ENCODE peak calls at places on chromosomes 6 and 20, in nine cellular contexts. One of them, this sample, is unnamed.

GRCh38 chr20:9609892-9610502 is 95.6 kb downstream of the LAMP5 start:
- DNase-seq in ELF-1: peak
- DNase-seq in left lung: no peak
- DNase-seq in activated CD8-positive, alpha-beta memory T cell treated with anti-CD3 and anti-CD28 coated beads, Interleukin-2, amount 10 ng/mL, durations not matched to agents 7 days and 5 days: peak
- DNase-seq in fibroblast of lung: peak
- DNase-seq in central memory CD4-positive, alpha-beta T cell: no peak
- DNase-seq in suprapubic skin: no peak
- DNase-seq in activated effector memory CD4-positive, alpha-beta T cell treated with Interleukin-2 at 50 U/mL for 16 hours: no peak
- DNase-seq in AG10803: peak
- DNase-seq in this sample: no peak

GRCh38 chr6:42338573-42339218 is 113.0 kb downstream of the TRERF1 start:
- DNase-seq in central memory CD4-positive, alpha-beta T cell: no peak
- DNase-seq in AG10803: peak
- DNase-seq in fibroblast of lung: peak
- DNase-seq in suprapubic skin: no peak
- DNase-seq in left lung: no peak
- DNase-seq in ELF-1: no peak
- DNase-seq in activated CD8-positive, alpha-beta memory T cell treated with anti-CD3 and anti-CD28 coated beads, Interleukin-2, amount 10 ng/mL, durations not matched to agents 7 days and 5 days: no peak
- DNase-seq in activated effector memory CD4-positive, alpha-beta T cell treated with Interleukin-2 at 50 U/mL for 16 hours: no peak
- DNase-seq in this sample: no peak

GRCh38 chr20:19849341-19850189 is 91.5 kb downstream of the RIN2 start:
- DNase-seq in central memory CD4-positive, alpha-beta T cell: no peak
- DNase-seq in fibroblast of lung: peak
- DNase-seq in activated effector memory CD4-positive, alpha-beta T cell treated with Interleukin-2 at 50 U/mL for 16 hours: no peak
- DNase-seq in suprapubic skin: no peak
- DNase-seq in AG10803: peak
- DNase-seq in ELF-1: no peak
- DNase-seq in left lung: no peak
- DNase-seq in activated CD8-positive, alpha-beta memory T cell treated with anti-CD3 and anti-CD28 coated beads, Interleukin-2, amount 10 ng/mL, durations not matched to agents 7 days and 5 days: no peak
- DNase-seq in this sample: no peak

GRCh38 chr6:133769463-133769862 is 119.5 kb upstream of the TCF21 start:
- DNase-seq in suprapubic skin: no peak
- DNase-seq in AG10803: no peak
- DNase-seq in activated CD8-positive, alpha-beta memory T cell treated with anti-CD3 and anti-CD28 coated beads, Interleukin-2, amount 10 ng/mL, durations not matched to agents 7 days and 5 days: no peak
- DNase-seq in central memory CD4-positive, alpha-beta T cell: no peak
- DNase-seq in left lung: no peak
- DNase-seq in ELF-1: no peak
- DNase-seq in fibroblast of lung: no peak
- DNase-seq in activated effector memory CD4-positive, alpha-beta T cell treated with Interleukin-2 at 50 U/mL for 16 hours: no peak
- DNase-seq in this sample: no peak

GRCh38 chr6:139325003-139325600 is 33.3 kb upstream of the TXLNB start:
- DNase-seq in activated CD8-positive, alpha-beta memory T cell treated with anti-CD3 and anti-CD28 coated beads, Interleukin-2, amount 10 ng/mL, durations not matched to agents 7 days and 5 days: no peak
- DNase-seq in AG10803: no peak
- DNase-seq in ELF-1: no peak
- DNase-seq in fibroblast of lung: no peak
- DNase-seq in left lung: no peak
- DNase-seq in suprapubic skin: no peak
- DNase-seq in activated effector memory CD4-positive, alpha-beta T cell treated with Interleukin-2 at 50 U/mL for 16 hours: no peak
- DNase-seq in central memory CD4-positive, alpha-beta T cell: no peak
- DNase-seq in this sample: no peak

GRCh38 chr6:74871757-74872156 is 334.1 kb downstream of the COL12A1 start:
- DNase-seq in central memory CD4-positive, alpha-beta T cell: no peak
- DNase-seq in activated effector memory CD4-positive, alpha-beta T cell treated with Interleukin-2 at 50 U/mL for 16 hours: no peak
- DNase-seq in fibroblast of lung: no peak
- DNase-seq in ELF-1: no peak
- DNase-seq in activated CD8-positive, alpha-beta memory T cell treated with anti-CD3 and anti-CD28 coated beads, Interleukin-2, amount 10 ng/mL, durations not matched to agents 7 days and 5 days: no peak
- DNase-seq in AG10803: peak
- DNase-seq in left lung: no peak
- DNase-seq in suprapubic skin: no peak
- DNase-seq in this sample: no peak

GRCh38 chr6:158040051-158040803 is 58.6 kb downstream of the SYNJ2 start:
- DNase-seq in central memory CD4-positive, alpha-beta T cell: no peak
- DNase-seq in left lung: no peak
- DNase-seq in activated effector memory CD4-positive, alpha-beta T cell treated with Interleukin-2 at 50 U/mL for 16 hours: no peak
- DNase-seq in fibroblast of lung: peak
- DNase-seq in suprapubic skin: no peak
- DNase-seq in activated CD8-positive, alpha-beta memory T cell treated with anti-CD3 and anti-CD28 coated beads, Interleukin-2, amount 10 ng/mL, durations not matched to agents 7 days and 5 days: peak
- DNase-seq in ELF-1: peak
- DNase-seq in AG10803: peak
- DNase-seq in this sample: no peak

GRCh38 chr6:129131282-129131681 is 248.3 kb downstream of the LAMA2 start:
- DNase-seq in activated effector memory CD4-positive, alpha-beta T cell treated with Interleukin-2 at 50 U/mL for 16 hours: no peak
- DNase-seq in suprapubic skin: peak
- DNase-seq in ELF-1: no peak
- DNase-seq in central memory CD4-positive, alpha-beta T cell: no peak
- DNase-seq in fibroblast of lung: peak
- DNase-seq in AG10803: peak
- DNase-seq in activated CD8-positive, alpha-beta memory T cell treated with anti-CD3 and anti-CD28 coated beads, Interleukin-2, amount 10 ng/mL, durations not matched to agents 7 days and 5 days: no peak
- DNase-seq in left lung: no peak
- DNase-seq in this sample: no peak

GRCh38 chr6:107125771-107126170 is 10.5 kb upstream of the BEND3 start:
- DNase-seq in central memory CD4-positive, alpha-beta T cell: no peak
- DNase-seq in fibroblast of lung: no peak
- DNase-seq in AG10803: no peak
- DNase-seq in ELF-1: peak
- DNase-seq in activated effector memory CD4-positive, alpha-beta T cell treated with Interleukin-2 at 50 U/mL for 16 hours: no peak
- DNase-seq in activated CD8-positive, alpha-beta memory T cell treated with anti-CD3 and anti-CD28 coated beads, Interleukin-2, amount 10 ng/mL, durations not matched to agents 7 days and 5 days: no peak
- DNase-seq in left lung: no peak
- DNase-seq in suprapubic skin: no peak
- DNase-seq in this sample: no peak

GRCh38 chr6:13304580-13305255 is 23.6 kb downstream of the TBC1D7 start:
- DNase-seq in left lung: no peak
- DNase-seq in fibroblast of lung: no peak
- DNase-seq in activated effector memory CD4-positive, alpha-beta T cell treated with Interleukin-2 at 50 U/mL for 16 hours: no peak
- DNase-seq in AG10803: peak
- DNase-seq in suprapubic skin: peak
- DNase-seq in ELF-1: no peak
- DNase-seq in activated CD8-positive, alpha-beta memory T cell treated with anti-CD3 and anti-CD28 coated beads, Interleukin-2, amount 10 ng/mL, durations not matched to agents 7 days and 5 days: no peak
- DNase-seq in central memory CD4-positive, alpha-beta T cell: no peak
- DNase-seq in this sample: no peak

GRCh38 chr6:35318200-35318844 is 20.7 kb downstream of the DEF6 start:
- DNase-seq in ELF-1: peak
- DNase-seq in suprapubic skin: no peak
- DNase-seq in fibroblast of lung: peak
- DNase-seq in activated effector memory CD4-positive, alpha-beta T cell treated with Interleukin-2 at 50 U/mL for 16 hours: no peak
- DNase-seq in left lung: peak
- DNase-seq in AG10803: peak
- DNase-seq in central memory CD4-positive, alpha-beta T cell: no peak
- DNase-seq in activated CD8-positive, alpha-beta memory T cell treated with anti-CD3 and anti-CD28 coated beads, Interleukin-2, amount 10 ng/mL, durations not matched to agents 7 days and 5 days: no peak
- DNase-seq in this sample: no peak

GRCh38 chr6:97068211-97068610 is 143.7 kb downstream of the KLHL32 start:
- DNase-seq in ELF-1: no peak
- DNase-seq in fibroblast of lung: peak
- DNase-seq in activated effector memory CD4-positive, alpha-beta T cell treated with Interleukin-2 at 50 U/mL for 16 hours: no peak
- DNase-seq in left lung: no peak
- DNase-seq in central memory CD4-positive, alpha-beta T cell: no peak
- DNase-seq in suprapubic skin: no peak
- DNase-seq in AG10803: peak
- DNase-seq in activated CD8-positive, alpha-beta memory T cell treated with anti-CD3 and anti-CD28 coated beads, Interleukin-2, amount 10 ng/mL, durations not matched to agents 7 days and 5 days: no peak
- DNase-seq in this sample: no peak

GRCh38 chr6:44263357-44264100 is 1.8 kb downstream of the NFKBIE start:
- DNase-seq in activated effector memory CD4-positive, alpha-beta T cell treated with Interleukin-2 at 50 U/mL for 16 hours: no peak
- DNase-seq in suprapubic skin: no peak
- DNase-seq in activated CD8-positive, alpha-beta memory T cell treated with anti-CD3 and anti-CD28 coated beads, Interleukin-2, amount 10 ng/mL, durations not matched to agents 7 days and 5 days: peak
- DNase-seq in fibroblast of lung: no peak
- DNase-seq in ELF-1: peak
- DNase-seq in central memory CD4-positive, alpha-beta T cell: peak
- DNase-seq in AG10803: no peak
- DNase-seq in left lung: no peak
- DNase-seq in this sample: no peak

GRCh38 chr6:109139109-109139508 is 43.8 kb downstream of the CEP57L1 start:
- DNase-seq in left lung: no peak
- DNase-seq in activated effector memory CD4-positive, alpha-beta T cell treated with Interleukin-2 at 50 U/mL for 16 hours: no peak
- DNase-seq in AG10803: peak
- DNase-seq in suprapubic skin: no peak
- DNase-seq in activated CD8-positive, alpha-beta memory T cell treated with anti-CD3 and anti-CD28 coated beads, Interleukin-2, amount 10 ng/mL, durations not matched to agents 7 days and 5 days: no peak
- DNase-seq in central memory CD4-positive, alpha-beta T cell: no peak
- DNase-seq in ELF-1: no peak
- DNase-seq in fibroblast of lung: peak
- DNase-seq in this sample: no peak

GRCh38 chr6:158060447-158061360 is 79.0 kb downstream of the SYNJ2 start:
- DNase-seq in suprapubic skin: peak
- DNase-seq in central memory CD4-positive, alpha-beta T cell: peak
- DNase-seq in activated effector memory CD4-positive, alpha-beta T cell treated with Interleukin-2 at 50 U/mL for 16 hours: no peak
- DNase-seq in AG10803: peak
- DNase-seq in fibroblast of lung: peak
- DNase-seq in activated CD8-positive, alpha-beta memory T cell treated with anti-CD3 and anti-CD28 coated beads, Interleukin-2, amount 10 ng/mL, durations not matched to agents 7 days and 5 days: no peak
- DNase-seq in left lung: no peak
- DNase-seq in ELF-1: peak
- DNase-seq in this sample: no peak

GRCh38 chr6:72984981-72985665 is 240.2 kb downstream of the KHDC1L start:
- DNase-seq in AG10803: peak
- DNase-seq in activated effector memory CD4-positive, alpha-beta T cell treated with Interleukin-2 at 50 U/mL for 16 hours: no peak
- DNase-seq in left lung: no peak
- DNase-seq in fibroblast of lung: no peak
- DNase-seq in activated CD8-positive, alpha-beta memory T cell treated with anti-CD3 and anti-CD28 coated beads, Interleukin-2, amount 10 ng/mL, durations not matched to agents 7 days and 5 days: no peak
- DNase-seq in central memory CD4-positive, alpha-beta T cell: no peak
- DNase-seq in suprapubic skin: no peak
- DNase-seq in ELF-1: no peak
- DNase-seq in this sample: no peak

GRCh38 chr6:45661667-45662066 is 283.9 kb upstream of the SUPT3H start:
- DNase-seq in fibroblast of lung: peak
- DNase-seq in ELF-1: no peak
- DNase-seq in activated effector memory CD4-positive, alpha-beta T cell treated with Interleukin-2 at 50 U/mL for 16 hours: no peak
- DNase-seq in central memory CD4-positive, alpha-beta T cell: no peak
- DNase-seq in left lung: no peak
- DNase-seq in activated CD8-positive, alpha-beta memory T cell treated with anti-CD3 and anti-CD28 coated beads, Interleukin-2, amount 10 ng/mL, durations not matched to agents 7 days and 5 days: no peak
- DNase-seq in suprapubic skin: no peak
- DNase-seq in AG10803: peak
- DNase-seq in this sample: no peak

GRCh38 chr6:45587229-45588060 is 209.7 kb upstream of the SUPT3H start:
- DNase-seq in activated effector memory CD4-positive, alpha-beta T cell treated with Interleukin-2 at 50 U/mL for 16 hours: no peak
- DNase-seq in activated CD8-positive, alpha-beta memory T cell treated with anti-CD3 and anti-CD28 coated beads, Interleukin-2, amount 10 ng/mL, durations not matched to agents 7 days and 5 days: no peak
- DNase-seq in central memory CD4-positive, alpha-beta T cell: no peak
- DNase-seq in ELF-1: no peak
- DNase-seq in fibroblast of lung: no peak
- DNase-seq in AG10803: no peak
- DNase-seq in suprapubic skin: no peak
- DNase-seq in left lung: no peak
- DNase-seq in this sample: no peak

GRCh38 chr20:62066339-62066982 is 780 bp upstream of the TAF4 start:
- DNase-seq in AG10803: peak
- DNase-seq in left lung: peak
- DNase-seq in fibroblast of lung: peak
- DNase-seq in activated effector memory CD4-positive, alpha-beta T cell treated with Interleukin-2 at 50 U/mL for 16 hours: no peak
- DNase-seq in central memory CD4-positive, alpha-beta T cell: peak
- DNase-seq in activated CD8-positive, alpha-beta memory T cell treated with anti-CD3 and anti-CD28 coated beads, Interleukin-2, amount 10 ng/mL, durations not matched to agents 7 days and 5 days: peak
- DNase-seq in suprapubic skin: no peak
- DNase-seq in ELF-1: peak
- DNase-seq in this sample: peak

GRCh38 chr6:21479140-21479539 is 114.4 kb upstream of the SOX4 start:
- DNase-seq in activated effector memory CD4-positive, alpha-beta T cell treated with Interleukin-2 at 50 U/mL for 16 hours: no peak
- DNase-seq in ELF-1: no peak
- DNase-seq in fibroblast of lung: peak
- DNase-seq in activated CD8-positive, alpha-beta memory T cell treated with anti-CD3 and anti-CD28 coated beads, Interleukin-2, amount 10 ng/mL, durations not matched to agents 7 days and 5 days: no peak
- DNase-seq in AG10803: peak
- DNase-seq in central memory CD4-positive, alpha-beta T cell: no peak
- DNase-seq in left lung: no peak
- DNase-seq in suprapubic skin: no peak
- DNase-seq in this sample: no peak

GRCh38 chr6:82076855-82077254 is 170.7 kb downstream of the IBTK start:
- DNase-seq in activated effector memory CD4-positive, alpha-beta T cell treated with Interleukin-2 at 50 U/mL for 16 hours: no peak
- DNase-seq in central memory CD4-positive, alpha-beta T cell: no peak
- DNase-seq in activated CD8-positive, alpha-beta memory T cell treated with anti-CD3 and anti-CD28 coated beads, Interleukin-2, amount 10 ng/mL, durations not matched to agents 7 days and 5 days: no peak
- DNase-seq in ELF-1: no peak
- DNase-seq in AG10803: no peak
- DNase-seq in suprapubic skin: no peak
- DNase-seq in fibroblast of lung: no peak
- DNase-seq in left lung: no peak
- DNase-seq in this sample: no peak

GRCh38 chr6:135995160-135995898 is 143.8 kb downstream of the PDE7B start:
- DNase-seq in left lung: no peak
- DNase-seq in activated effector memory CD4-positive, alpha-beta T cell treated with Interleukin-2 at 50 U/mL for 16 hours: no peak
- DNase-seq in activated CD8-positive, alpha-beta memory T cell treated with anti-CD3 and anti-CD28 coated beads, Interleukin-2, amount 10 ng/mL, durations not matched to agents 7 days and 5 days: no peak
- DNase-seq in AG10803: peak
- DNase-seq in ELF-1: no peak
- DNase-seq in suprapubic skin: no peak
- DNase-seq in central memory CD4-positive, alpha-beta T cell: no peak
- DNase-seq in fibroblast of lung: peak
- DNase-seq in this sample: no peak

GRCh38 chr6:127053032-127053908 is 65.2 kb upstream of the RSPO3 start:
- DNase-seq in central memory CD4-positive, alpha-beta T cell: no peak
- DNase-seq in activated effector memory CD4-positive, alpha-beta T cell treated with Interleukin-2 at 50 U/mL for 16 hours: no peak
- DNase-seq in suprapubic skin: no peak
- DNase-seq in activated CD8-positive, alpha-beta memory T cell treated with anti-CD3 and anti-CD28 coated beads, Interleukin-2, amount 10 ng/mL, durations not matched to agents 7 days and 5 days: no peak
- DNase-seq in ELF-1: no peak
- DNase-seq in left lung: no peak
- DNase-seq in AG10803: peak
- DNase-seq in fibroblast of lung: no peak
- DNase-seq in this sample: no peak

GRCh38 chr6:31270788-31271640 is 878 bp downstream of the HLA-C start:
- DNase-seq in ELF-1: peak
- DNase-seq in activated effector memory CD4-positive, alpha-beta T cell treated with Interleukin-2 at 50 U/mL for 16 hours: no peak
- DNase-seq in central memory CD4-positive, alpha-beta T cell: peak
- DNase-seq in activated CD8-positive, alpha-beta memory T cell treated with anti-CD3 and anti-CD28 coated beads, Interleukin-2, amount 10 ng/mL, durations not matched to agents 7 days and 5 days: peak
- DNase-seq in fibroblast of lung: peak
- DNase-seq in left lung: peak
- DNase-seq in suprapubic skin: peak
- DNase-seq in AG10803: peak
- DNase-seq in this sample: peak

GRCh38 chr6:166757226-166758135 is 130.4 kb upstream of the RPS6KA2 start:
- DNase-seq in suprapubic skin: no peak
- DNase-seq in ELF-1: peak
- DNase-seq in central memory CD4-positive, alpha-beta T cell: no peak
- DNase-seq in AG10803: peak
- DNase-seq in activated CD8-positive, alpha-beta memory T cell treated with anti-CD3 and anti-CD28 coated beads, Interleukin-2, amount 10 ng/mL, durations not matched to agents 7 days and 5 days: no peak
- DNase-seq in activated effector memory CD4-positive, alpha-beta T cell treated with Interleukin-2 at 50 U/mL for 16 hours: no peak
- DNase-seq in fibroblast of lung: peak
- DNase-seq in left lung: no peak
- DNase-seq in this sample: no peak

GRCh38 chr6:161507375-161507774 is 233.5 kb upstream of the AGPAT4 start:
- DNase-seq in fibroblast of lung: no peak
- DNase-seq in ELF-1: no peak
- DNase-seq in activated CD8-positive, alpha-beta memory T cell treated with anti-CD3 and anti-CD28 coated beads, Interleukin-2, amount 10 ng/mL, durations not matched to agents 7 days and 5 days: no peak
- DNase-seq in left lung: no peak
- DNase-seq in central memory CD4-positive, alpha-beta T cell: no peak
- DNase-seq in activated effector memory CD4-positive, alpha-beta T cell treated with Interleukin-2 at 50 U/mL for 16 hours: no peak
- DNase-seq in suprapubic skin: no peak
- DNase-seq in AG10803: no peak
- DNase-seq in this sample: no peak

GRCh38 chr6:162153120-162153519 is 574.4 kb downstream of the PRKN start:
- DNase-seq in fibroblast of lung: no peak
- DNase-seq in central memory CD4-positive, alpha-beta T cell: no peak
- DNase-seq in suprapubic skin: no peak
- DNase-seq in AG10803: no peak
- DNase-seq in activated effector memory CD4-positive, alpha-beta T cell treated with Interleukin-2 at 50 U/mL for 16 hours: no peak
- DNase-seq in activated CD8-positive, alpha-beta memory T cell treated with anti-CD3 and anti-CD28 coated beads, Interleukin-2, amount 10 ng/mL, durations not matched to agents 7 days and 5 days: no peak
- DNase-seq in left lung: no peak
- DNase-seq in ELF-1: no peak
- DNase-seq in this sample: no peak

GRCh38 chr6:56808871-56809359 is 146.0 kb upstream of the BEND6 start:
- DNase-seq in central memory CD4-positive, alpha-beta T cell: no peak
- DNase-seq in fibroblast of lung: no peak
- DNase-seq in suprapubic skin: no peak
- DNase-seq in ELF-1: peak
- DNase-seq in activated CD8-positive, alpha-beta memory T cell treated with anti-CD3 and anti-CD28 coated beads, Interleukin-2, amount 10 ng/mL, durations not matched to agents 7 days and 5 days: no peak
- DNase-seq in activated effector memory CD4-positive, alpha-beta T cell treated with Interleukin-2 at 50 U/mL for 16 hours: no peak
- DNase-seq in AG10803: peak
- DNase-seq in left lung: no peak
- DNase-seq in this sample: no peak

GRCh38 chr6:166031275-166031674 is 136.4 kb downstream of the TBXT start:
- DNase-seq in fibroblast of lung: no peak
- DNase-seq in suprapubic skin: no peak
- DNase-seq in left lung: no peak
- DNase-seq in central memory CD4-positive, alpha-beta T cell: no peak
- DNase-seq in ELF-1: no peak
- DNase-seq in activated effector memory CD4-positive, alpha-beta T cell treated with Interleukin-2 at 50 U/mL for 16 hours: no peak
- DNase-seq in activated CD8-positive, alpha-beta memory T cell treated with anti-CD3 and anti-CD28 coated beads, Interleukin-2, amount 10 ng/mL, durations not matched to agents 7 days and 5 days: no peak
- DNase-seq in AG10803: no peak
- DNase-seq in this sample: no peak

GRCh38 chr6:148693882-148694484 is 52.8 kb upstream of the UST start:
- DNase-seq in AG10803: no peak
- DNase-seq in activated effector memory CD4-positive, alpha-beta T cell treated with Interleukin-2 at 50 U/mL for 16 hours: no peak
- DNase-seq in activated CD8-positive, alpha-beta memory T cell treated with anti-CD3 and anti-CD28 coated beads, Interleukin-2, amount 10 ng/mL, durations not matched to agents 7 days and 5 days: no peak
- DNase-seq in ELF-1: no peak
- DNase-seq in left lung: no peak
- DNase-seq in suprapubic skin: no peak
- DNase-seq in fibroblast of lung: no peak
- DNase-seq in central memory CD4-positive, alpha-beta T cell: no peak
- DNase-seq in this sample: no peak

GRCh38 chr6:90955246-90955645 is 368.4 kb upstream of the MAP3K7 start:
- DNase-seq in activated effector memory CD4-positive, alpha-beta T cell treated with Interleukin-2 at 50 U/mL for 16 hours: no peak
- DNase-seq in fibroblast of lung: no peak
- DNase-seq in AG10803: no peak
- DNase-seq in activated CD8-positive, alpha-beta memory T cell treated with anti-CD3 and anti-CD28 coated beads, Interleukin-2, amount 10 ng/mL, durations not matched to agents 7 days and 5 days: no peak
- DNase-seq in suprapubic skin: no peak
- DNase-seq in ELF-1: no peak
- DNase-seq in left lung: no peak
- DNase-seq in central memory CD4-positive, alpha-beta T cell: no peak
- DNase-seq in this sample: no peak

This sample was measured in activated T-helper 9 cell treated with anti-CD3 and anti-CD28 coated beads, Interleukin-2, amount 50 U/mL, for 16 hours.